ENCODE peak calls at places on chromosomes 5 and 9, in nine cellular contexts. T, M, Z, V, S, R, I, O and X are unnamed samples.

GRCh38 chr5:153717287-153717686 is 226.8 kb downstream of the GRIA1 start:
- DNase-seq in O (no peak), M (no peak), R (no peak), Z (no peak), V (no peak), T (no peak), S (no peak), I (no peak), X (no peak)

GRCh38 chr5:97095318-97095732 is 47.1 kb downstream of the LIX1 start:
- DNase-seq in Z (no peak), V (no peak), M (no peak), O (no peak), T (no peak), I (no peak), R (no peak), S (no peak), X (no peak)

GRCh38 chr9:129204840-129205239 is 26.8 kb upstream of the IER5L start:
- DNase-seq in R (no peak), Z (no peak), I (no peak), M (no peak), T (no peak), O (no peak), S (no peak), V (no peak), X (no peak)

GRCh38 chr5:123937230-123937629 is 425.3 kb downstream of the CSNK1G3 start:
- DNase-seq in M (no peak), T (peak), V (no peak), Z (no peak), R (no peak), O (no peak), I (no peak), S (peak), X (no peak)

GRCh38 chr9:130426883-130427282 is 17.9 kb upstream of the ASS1 start:
- DNase-seq in V (no peak), S (no peak), R (no peak), I (no peak), Z (no peak), T (peak), M (no peak), O (no peak), X (peak)

GRCh38 chr5:145464194-145464593 is 370.9 kb downstream of the PRELID2 start:
- DNase-seq in S (peak), O (no peak), M (no peak), T (no peak), Z (no peak), R (no peak), V (no peak), I (no peak), X (no peak)

GRCh38 chr5:17374973-17375844 is 122.8 kb upstream of the TAF11L2 start:
- DNase-seq in V (no peak), T (no peak), Z (no peak), S (no peak), R (no peak), O (no peak), I (no peak), M (no peak), X (no peak)

GRCh38 chr5:180323929-180324632 is 29.1 kb downstream of the GFPT2 start:
- DNase-seq in I (no peak), Z (no peak), R (no peak), M (no peak), S (no peak), T (no peak), V (no peak), O (no peak), X (no peak)

GRCh38 chr5:176388003-176388340 is 426 bp downstream of the NOP16 start:
- DNase-seq in M (no peak), V (no peak), T (no peak), I (no peak), R (peak), Z (peak), O (no peak), S (no peak), X (no peak)